ENCODE peak calls at places on chromosome 16, in eight cellular contexts. One of them, this sample, is unnamed. For H3K27me3, the result is how much of the 10 kb centered on the place peaks cover.

GRCh38 chr16:14121135-14121534 is 50.0 kb downstream of the MRTFB start:
- DNase-seq in osteoblast: no peak
- DNase-seq in heart left ventricle: no peak
- DNase-seq in gastrocnemius medialis: no peak
- DNase-seq in lung: no peak
- DNase-seq in heart right ventricle: no peak
- DNase-seq in uterus: no peak
- DNase-seq in pancreas: no peak
- DNase-seq in this sample: no peak

GRCh38 chr16:79253100-79253631 is 347.4 kb downstream of the MAF start:
- DNase-seq in heart right ventricle: no peak
- DNase-seq in uterus: peak
- DNase-seq in heart left ventricle: no peak
- DNase-seq in gastrocnemius medialis: no peak
- DNase-seq in lung: no peak
- DNase-seq in pancreas: no peak
- DNase-seq in osteoblast: no peak
- DNase-seq in this sample: no peak

GRCh38 chr16:73056911-73057310 is 9.0 kb upstream of the ZFHX3 start:
- DNase-seq in heart left ventricle: no peak
- DNase-seq in lung: no peak
- DNase-seq in heart right ventricle: no peak
- DNase-seq in pancreas: no peak
- DNase-seq in osteoblast: peak
- DNase-seq in gastrocnemius medialis: no peak
- DNase-seq in uterus: no peak
- DNase-seq in this sample: no peak

GRCh38 chr16:50303605-50304466 is 37.5 kb downstream of the ADCY7 start:
- DNase-seq in heart left ventricle: no peak
- DNase-seq in gastrocnemius medialis: peak
- DNase-seq in lung: peak
- DNase-seq in pancreas: no peak
- DNase-seq in osteoblast: peak
- DNase-seq in heart right ventricle: no peak
- DNase-seq in uterus: peak
- DNase-seq in this sample: peak

GRCh38 chr16:70253291-70254094 is 1.8 kb upstream of the EXOSC6 start:
- DNase-seq in gastrocnemius medialis: no peak
- DNase-seq in heart right ventricle: no peak
- DNase-seq in pancreas: no peak
- DNase-seq in osteoblast: peak
- DNase-seq in lung: no peak
- DNase-seq in uterus: no peak
- DNase-seq in heart left ventricle: no peak
- DNase-seq in this sample: no peak

GRCh38 chr16:68446941-68447675 is 1.2 kb downstream of the SMPD3 start:
- DNase-seq in uterus: no peak
- DNase-seq in heart left ventricle: no peak
- DNase-seq in osteoblast: no peak
- DNase-seq in lung: no peak
- DNase-seq in heart right ventricle: no peak
- DNase-seq in gastrocnemius medialis: no peak
- DNase-seq in pancreas: peak
- DNase-seq in this sample: no peak

GRCh38 chr16:54080524-54081008 is 206.0 kb downstream of the IRX3 start:
- DNase-seq in uterus: no peak
- DNase-seq in heart left ventricle: no peak
- DNase-seq in heart right ventricle: no peak
- DNase-seq in lung: no peak
- DNase-seq in gastrocnemius medialis: no peak
- DNase-seq in osteoblast: peak
- DNase-seq in pancreas: no peak
- DNase-seq in this sample: no peak

GRCh38 chr16:67204076-67204475 is 5.1 kb downstream of the ELMO3 start:
- DNase-seq in pancreas: no peak
- DNase-seq in heart right ventricle: no peak
- DNase-seq in uterus: no peak
- DNase-seq in lung: no peak
- DNase-seq in heart left ventricle: no peak
- DNase-seq in gastrocnemius medialis: no peak
- DNase-seq in osteoblast: no peak
- DNase-seq in this sample: no peak

GRCh38 chr16:11612110-11612981 is 25.6 kb upstream of the LITAF start:
- DNase-seq in osteoblast: no peak
- DNase-seq in pancreas: peak
- DNase-seq in lung: peak
- DNase-seq in heart right ventricle: no peak
- DNase-seq in heart left ventricle: no peak
- DNase-seq in gastrocnemius medialis: no peak
- DNase-seq in uterus: no peak
- DNase-seq in this sample: no peak

GRCh38 chr16:84617631-84618427 is at the start of gene COTL1:
- DNase-seq in heart left ventricle: peak
- DNase-seq in uterus: peak
- DNase-seq in heart right ventricle: peak
- DNase-seq in gastrocnemius medialis: peak
- DNase-seq in lung: peak
- DNase-seq in osteoblast: peak
- DNase-seq in pancreas: peak
- DNase-seq in this sample: peak

GRCh38 chr16:84616515-84616914 is 1.4 kb downstream of the COTL1 start:
- DNase-seq in heart right ventricle: no peak
- DNase-seq in pancreas: no peak
- DNase-seq in heart left ventricle: no peak
- DNase-seq in osteoblast: no peak
- DNase-seq in lung: no peak
- DNase-seq in uterus: no peak
- DNase-seq in gastrocnemius medialis: no peak
- DNase-seq in this sample: no peak

GRCh38 chr16:84617068-84617630 is 729 bp downstream of the COTL1 start:
- DNase-seq in lung: no peak
- DNase-seq in gastrocnemius medialis: no peak
- DNase-seq in heart left ventricle: peak
- DNase-seq in osteoblast: no peak
- DNase-seq in pancreas: no peak
- DNase-seq in uterus: peak
- DNase-seq in heart right ventricle: peak
- DNase-seq in this sample: peak

GRCh38 chr16:84619103-84619460 is 1.2 kb upstream of the COTL1 start:
- DNase-seq in lung: no peak
- DNase-seq in pancreas: no peak
- DNase-seq in osteoblast: no peak
- DNase-seq in heart right ventricle: no peak
- DNase-seq in heart left ventricle: no peak
- DNase-seq in uterus: no peak
- DNase-seq in gastrocnemius medialis: no peak
- DNase-seq in this sample: no peak

GRCh38 chr16:84618428-84619102 is 687 bp upstream of the COTL1 start:
- DNase-seq in pancreas: no peak
- DNase-seq in lung: no peak
- DNase-seq in osteoblast: peak
- DNase-seq in heart right ventricle: no peak
- DNase-seq in gastrocnemius medialis: peak
- DNase-seq in uterus: peak
- DNase-seq in heart left ventricle: peak
- DNase-seq in this sample: no peak
- TF ChIP-seq CTCF in pancreas: no peak
- TF ChIP-seq CTCF in lung: no peak
- TF ChIP-seq CTCF in osteoblast: peak
- TF ChIP-seq CTCF in heart right ventricle: no peak
- TF ChIP-seq CTCF in gastrocnemius medialis: no peak
- TF ChIP-seq CTCF in uterus: no peak
- TF ChIP-seq CTCF in heart left ventricle: no peak
- TF ChIP-seq CTCF in this sample: no peak

GRCh38 chr16:85752511-85753420 is 1.9 kb upstream of the C16orf74 start:
- DNase-seq in heart right ventricle: peak
- DNase-seq in lung: no peak
- DNase-seq in heart left ventricle: peak
- DNase-seq in pancreas: peak
- DNase-seq in uterus: peak
- DNase-seq in osteoblast: peak
- DNase-seq in gastrocnemius medialis: no peak
- DNase-seq in this sample: no peak

GRCh38 chr16:85751665-85752501 is 987 bp upstream of the C16orf74 start:
- DNase-seq in pancreas: peak
- DNase-seq in heart left ventricle: no peak
- DNase-seq in osteoblast: peak
- DNase-seq in uterus: no peak
- DNase-seq in lung: no peak
- DNase-seq in gastrocnemius medialis: no peak
- DNase-seq in heart right ventricle: no peak
- DNase-seq in this sample: no peak

GRCh38 chr16:85749686-85750020 is 1.2 kb downstream of the C16orf74 start:
- DNase-seq in lung: no peak
- DNase-seq in pancreas: no peak
- DNase-seq in heart left ventricle: no peak
- DNase-seq in uterus: no peak
- DNase-seq in gastrocnemius medialis: no peak
- DNase-seq in heart right ventricle: no peak
- DNase-seq in osteoblast: peak
- DNase-seq in this sample: no peak

GRCh38 chr16:85750827-85751641 is at the start of gene C16orf74:
- DNase-seq in osteoblast: peak
- DNase-seq in uterus: peak
- DNase-seq in gastrocnemius medialis: no peak
- DNase-seq in lung: no peak
- DNase-seq in pancreas: peak
- DNase-seq in heart right ventricle: peak
- DNase-seq in heart left ventricle: peak
- DNase-seq in this sample: no peak

DNA sequence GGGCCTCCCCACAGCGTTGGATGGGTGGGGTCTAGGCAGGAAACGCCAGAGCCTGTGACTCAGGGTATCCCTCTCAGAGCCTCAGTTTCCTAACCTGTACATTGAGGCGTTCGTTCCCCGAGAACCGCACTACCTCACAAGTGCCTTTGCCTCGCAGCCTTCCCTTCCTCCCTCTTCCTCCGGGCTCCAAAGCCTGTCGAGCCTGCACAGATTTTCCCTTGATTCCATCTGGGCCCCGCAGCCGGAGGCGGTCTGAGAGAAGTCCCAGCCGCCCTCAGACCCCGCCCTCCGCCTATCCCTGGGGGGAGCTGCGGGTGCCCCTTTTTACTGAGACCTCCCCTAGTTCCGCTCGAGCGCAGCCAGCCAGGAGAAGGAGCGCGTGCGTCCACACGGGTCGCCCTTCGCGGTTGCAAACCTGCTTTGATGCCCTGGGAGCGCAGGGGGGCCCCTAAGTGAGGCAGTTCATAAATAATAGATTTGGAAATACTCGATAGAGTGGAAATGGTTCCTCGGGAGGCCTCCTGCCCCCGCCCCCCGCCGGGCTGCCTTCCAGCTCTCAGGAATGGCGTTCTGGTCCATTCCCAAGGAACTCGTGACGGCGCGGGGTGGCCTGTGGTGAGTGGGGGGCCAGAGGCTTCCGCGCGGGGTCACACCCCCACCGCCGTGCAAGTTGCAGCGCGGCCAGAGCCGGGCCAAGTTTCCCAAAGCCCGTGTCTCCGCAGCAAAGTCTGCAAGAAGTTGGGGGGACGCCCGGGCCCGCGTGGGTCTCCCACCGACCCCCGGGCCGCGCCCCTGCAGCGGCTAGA is 672 bp downstream of the C16orf74 start:
- DNase-seq in osteoblast: peak
- DNase-seq in pancreas: peak
- DNase-seq in gastrocnemius medialis: no peak
- DNase-seq in lung: no peak
- DNase-seq in uterus: peak
- DNase-seq in heart left ventricle: no peak
- DNase-seq in heart right ventricle: peak
- DNase-seq in this sample: no peak
- H3K27me3 ChIP-seq in osteoblast: under half
- H3K27me3 ChIP-seq in pancreas: under half
- H3K27me3 ChIP-seq in gastrocnemius medialis: under half
- H3K27me3 ChIP-seq in lung: under half
- H3K27me3 ChIP-seq in uterus: under half
- H3K27me3 ChIP-seq in heart left ventricle: under half
- H3K27me3 ChIP-seq in heart right ventricle: under half
- H3K27me3 ChIP-seq in this sample: under half

DNA sequence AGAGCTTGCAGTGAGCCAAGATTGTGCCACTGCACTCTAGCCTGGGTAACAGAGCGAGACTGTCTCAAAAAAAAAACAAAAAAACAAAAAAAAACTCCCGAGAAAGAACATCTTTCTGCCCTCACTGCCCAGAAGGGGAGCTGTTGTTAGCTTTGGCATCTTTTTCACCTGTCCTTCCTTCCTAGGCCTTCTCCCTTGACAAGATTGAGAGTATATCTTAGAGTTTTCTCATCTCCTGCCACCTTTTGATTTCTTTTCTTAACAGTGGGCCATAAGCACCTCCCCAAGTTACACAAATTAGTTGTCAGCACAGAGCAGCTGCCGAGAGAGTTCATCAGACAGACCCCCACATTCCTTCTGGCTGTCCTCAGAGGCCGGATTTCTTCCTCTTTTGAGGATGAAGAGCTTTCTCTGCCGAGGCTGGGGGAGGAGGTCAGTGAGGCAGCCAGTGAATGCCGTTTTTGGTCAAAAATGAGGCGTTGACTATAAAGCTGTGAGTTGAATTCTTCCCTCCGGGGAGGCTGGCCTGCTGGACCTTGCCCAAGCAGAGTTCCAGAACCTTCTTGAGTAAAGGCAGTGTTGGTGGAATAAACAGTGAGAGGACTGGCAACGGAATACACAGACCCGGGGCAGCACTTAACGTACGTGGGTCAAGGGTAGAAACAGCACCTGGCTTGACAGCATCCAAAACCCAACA is 127.0 kb downstream of the ABCC6 start:
- DNase-seq in osteoblast: peak
- DNase-seq in heart left ventricle: no peak
- DNase-seq in pancreas: no peak
- DNase-seq in gastrocnemius medialis: no peak
- DNase-seq in lung: peak
- DNase-seq in uterus: peak
- DNase-seq in heart right ventricle: no peak
- DNase-seq in this sample: no peak
- TF ChIP-seq CTCF in osteoblast: peak
- TF ChIP-seq CTCF in heart left ventricle: no peak
- TF ChIP-seq CTCF in pancreas: peak
- TF ChIP-seq CTCF in gastrocnemius medialis: no peak
- TF ChIP-seq CTCF in lung: no peak
- TF ChIP-seq CTCF in uterus: peak
- TF ChIP-seq CTCF in heart right ventricle: no peak
- TF ChIP-seq CTCF in this sample: no peak

GRCh38 chr16:89090182-89090630 is 3.4 kb upstream of the ACSF3 start:
- DNase-seq in lung: no peak
- DNase-seq in uterus: no peak
- DNase-seq in heart left ventricle: no peak
- DNase-seq in pancreas: no peak
- DNase-seq in gastrocnemius medialis: no peak
- DNase-seq in heart right ventricle: no peak
- DNase-seq in osteoblast: no peak
- DNase-seq in this sample: no peak
- H3K27me3 ChIP-seq in lung: under half
- H3K27me3 ChIP-seq in uterus: under half
- H3K27me3 ChIP-seq in heart left ventricle: under half
- H3K27me3 ChIP-seq in pancreas: under half
- H3K27me3 ChIP-seq in gastrocnemius medialis: under half
- H3K27me3 ChIP-seq in heart right ventricle: half or more
- H3K27me3 ChIP-seq in osteoblast: under half
- H3K27me3 ChIP-seq in this sample: under half